ENCODE peak calls at places on chromosomes 4 and X, in ten cellular contexts. One of them, this sample, is unnamed.
A peak's percentile ranks its signal among the peaks of the same experiment; 100 is the strongest.

GRCh38 chr4:181971973-181972372 is 271.2 kb upstream of the TENM3 start:
- DNase-seq in coronary artery: no peak
- DNase-seq in KBM-7: no peak
- DNase-seq in germinal center: no peak
- DNase-seq in GM23248: peak; percentile 45
- DNase-seq in AG08396: no peak
- DNase-seq in Calu3: no peak
- DNase-seq in epithelial cell of esophagus: peak; percentile 73
- DNase-seq in colonic mucosa: no peak
- DNase-seq in naive thymus-derived CD8-positive, alpha-beta T cell: no peak
- DNase-seq in this sample: no peak

GRCh38 chr4:176800891-176801534 is 8.3 kb upstream of the VEGFC start:
- DNase-seq in KBM-7: no peak
- DNase-seq in AG08396: no peak
- DNase-seq in naive thymus-derived CD8-positive, alpha-beta T cell: no peak
- DNase-seq in coronary artery: no peak
- DNase-seq in Calu3: no peak
- DNase-seq in colonic mucosa: no peak
- DNase-seq in GM23248: peak; percentile 64
- DNase-seq in epithelial cell of esophagus: no peak
- DNase-seq in germinal center: no peak
- DNase-seq in this sample: no peak

GRCh38 chr4:150911326-150911725 is 103.8 kb downstream of the LRBA start:
- DNase-seq in AG08396: no peak
- DNase-seq in epithelial cell of esophagus: no peak
- DNase-seq in KBM-7: no peak
- DNase-seq in Calu3: no peak
- DNase-seq in coronary artery: no peak
- DNase-seq in naive thymus-derived CD8-positive, alpha-beta T cell: no peak
- DNase-seq in GM23248: no peak
- DNase-seq in germinal center: no peak
- DNase-seq in colonic mucosa: no peak
- DNase-seq in this sample: no peak

GRCh38 chr4:19472669-19473068 is 779.0 kb upstream of the SLIT2 start:
- DNase-seq in Calu3: no peak
- DNase-seq in colonic mucosa: no peak
- DNase-seq in GM23248: peak; percentile 2
- DNase-seq in germinal center: no peak
- DNase-seq in naive thymus-derived CD8-positive, alpha-beta T cell: no peak
- DNase-seq in AG08396: no peak
- DNase-seq in coronary artery: no peak
- DNase-seq in epithelial cell of esophagus: no peak
- DNase-seq in KBM-7: no peak
- DNase-seq in this sample: no peak

GRCh38 chr4:138567696-138568095 is 325.5 kb upstream of the SLC7A11 start:
- DNase-seq in GM23248: peak; percentile 16
- DNase-seq in colonic mucosa: no peak
- DNase-seq in coronary artery: no peak
- DNase-seq in AG08396: no peak
- DNase-seq in KBM-7: no peak
- DNase-seq in epithelial cell of esophagus: no peak
- DNase-seq in germinal center: no peak
- DNase-seq in naive thymus-derived CD8-positive, alpha-beta T cell: no peak
- DNase-seq in Calu3: no peak
- DNase-seq in this sample: no peak

GRCh38 chr4:10317345-10317744 is 139.9 kb downstream of the ZNF518B start:
- DNase-seq in colonic mucosa: no peak
- DNase-seq in GM23248: no peak
- DNase-seq in naive thymus-derived CD8-positive, alpha-beta T cell: no peak
- DNase-seq in epithelial cell of esophagus: no peak
- DNase-seq in germinal center: no peak
- DNase-seq in coronary artery: no peak
- DNase-seq in KBM-7: no peak
- DNase-seq in Calu3: no peak
- DNase-seq in AG08396: no peak
- DNase-seq in this sample: no peak

GRCh38 chr4:165464813-165465381 is 86.1 kb downstream of the CPE start:
- DNase-seq in epithelial cell of esophagus: peak; percentile 59
- DNase-seq in KBM-7: peak; percentile 43
- DNase-seq in naive thymus-derived CD8-positive, alpha-beta T cell: peak; percentile 66
- DNase-seq in germinal center: peak; percentile 35
- DNase-seq in AG08396: peak; percentile 48
- DNase-seq in GM23248: peak; percentile 72
- DNase-seq in Calu3: no peak
- DNase-seq in coronary artery: no peak
- DNase-seq in colonic mucosa: no peak
- DNase-seq in this sample: no peak

GRCh38 chr4:24583451-24584174 is 741 bp downstream of the DHX15 start:
- DNase-seq in AG08396: peak; percentile 71
- DNase-seq in epithelial cell of esophagus: peak; percentile 70
- DNase-seq in naive thymus-derived CD8-positive, alpha-beta T cell: peak; percentile 64
- DNase-seq in coronary artery: peak; percentile 83
- DNase-seq in KBM-7: peak; percentile 70
- DNase-seq in GM23248: peak; percentile 77
- DNase-seq in Calu3: peak; percentile 61
- DNase-seq in colonic mucosa: peak; percentile 69
- DNase-seq in germinal center: peak; percentile 47
- DNase-seq in this sample: peak; percentile 27

GRCh38 chrX:131262738-131263679 is 26.1 kb downstream of the IGSF1 start:
- DNase-seq in germinal center: no peak
- DNase-seq in KBM-7: peak; percentile 41
- DNase-seq in Calu3: peak; percentile 58
- DNase-seq in GM23248: peak; percentile 0
- DNase-seq in coronary artery: no peak
- DNase-seq in AG08396: no peak
- DNase-seq in epithelial cell of esophagus: peak; percentile 3
- DNase-seq in colonic mucosa: no peak
- DNase-seq in naive thymus-derived CD8-positive, alpha-beta T cell: no peak
- DNase-seq in this sample: no peak

GRCh38 chr4:2399216-2399615 is 19.2 kb downstream of the ZFYVE28 start:
- DNase-seq in Calu3: no peak
- DNase-seq in germinal center: no peak
- DNase-seq in naive thymus-derived CD8-positive, alpha-beta T cell: no peak
- DNase-seq in AG08396: no peak
- DNase-seq in KBM-7: no peak
- DNase-seq in coronary artery: no peak
- DNase-seq in GM23248: no peak
- DNase-seq in colonic mucosa: no peak
- DNase-seq in epithelial cell of esophagus: no peak
- DNase-seq in this sample: no peak

GRCh38 chr4:94508841-94509240 is 57.1 kb downstream of the PDLIM5 start:
- DNase-seq in epithelial cell of esophagus: no peak
- DNase-seq in coronary artery: no peak
- DNase-seq in KBM-7: no peak
- DNase-seq in Calu3: no peak
- DNase-seq in GM23248: peak; percentile 42
- DNase-seq in AG08396: no peak
- DNase-seq in germinal center: no peak
- DNase-seq in colonic mucosa: no peak
- DNase-seq in naive thymus-derived CD8-positive, alpha-beta T cell: no peak
- DNase-seq in this sample: no peak

GRCh38 chr4:79913581-79913980 is 159.4 kb downstream of the ANTXR2 start:
- DNase-seq in germinal center: no peak
- DNase-seq in coronary artery: no peak
- DNase-seq in GM23248: peak; percentile 56
- DNase-seq in Calu3: no peak
- DNase-seq in naive thymus-derived CD8-positive, alpha-beta T cell: no peak
- DNase-seq in KBM-7: peak; percentile 21
- DNase-seq in epithelial cell of esophagus: no peak
- DNase-seq in colonic mucosa: no peak
- DNase-seq in AG08396: peak; percentile 34
- DNase-seq in this sample: no peak

GRCh38 chr4:153154010-153154975 is 50.0 kb upstream of the TRIM2 start:
- DNase-seq in germinal center: no peak
- DNase-seq in naive thymus-derived CD8-positive, alpha-beta T cell: no peak
- DNase-seq in GM23248: peak; percentile 60
- DNase-seq in Calu3: peak; percentile 34
- DNase-seq in AG08396: peak; percentile 43
- DNase-seq in KBM-7: peak; percentile 43
- DNase-seq in colonic mucosa: peak; percentile 80
- DNase-seq in coronary artery: no peak
- DNase-seq in epithelial cell of esophagus: peak; percentile 76
- DNase-seq in this sample: no peak

GRCh38 chrX:30653415-30654131 is at the start of gene GK:
- DNase-seq in Calu3: peak; percentile 36
- DNase-seq in AG08396: peak; percentile 11
- DNase-seq in epithelial cell of esophagus: no peak
- DNase-seq in KBM-7: peak; percentile 51
- DNase-seq in colonic mucosa: no peak
- DNase-seq in naive thymus-derived CD8-positive, alpha-beta T cell: peak; percentile 67
- DNase-seq in GM23248: peak; percentile 46
- DNase-seq in germinal center: no peak
- DNase-seq in coronary artery: peak; percentile 79
- DNase-seq in this sample: no peak

GRCh38 chr4:23023121-23023520 is 330.4 kb downstream of the GBA3 start:
- DNase-seq in KBM-7: no peak
- DNase-seq in AG08396: no peak
- DNase-seq in naive thymus-derived CD8-positive, alpha-beta T cell: no peak
- DNase-seq in Calu3: peak; percentile 4
- DNase-seq in germinal center: no peak
- DNase-seq in coronary artery: no peak
- DNase-seq in colonic mucosa: no peak
- DNase-seq in GM23248: peak; percentile 9
- DNase-seq in epithelial cell of esophagus: no peak
- DNase-seq in this sample: no peak

GRCh38 chr4:4480205-4480604 is 61.6 kb downstream of the STX18 start:
- DNase-seq in germinal center: no peak
- DNase-seq in naive thymus-derived CD8-positive, alpha-beta T cell: no peak
- DNase-seq in AG08396: no peak
- DNase-seq in GM23248: no peak
- DNase-seq in coronary artery: no peak
- DNase-seq in colonic mucosa: no peak
- DNase-seq in KBM-7: no peak
- DNase-seq in epithelial cell of esophagus: peak; percentile 61
- DNase-seq in Calu3: no peak
- DNase-seq in this sample: no peak

GRCh38 chr4:103099691-103100392 is at the start of gene BDH2:
- DNase-seq in KBM-7: peak; percentile 87
- DNase-seq in epithelial cell of esophagus: peak; percentile 95
- DNase-seq in Calu3: peak; percentile 11
- DNase-seq in coronary artery: no peak
- DNase-seq in naive thymus-derived CD8-positive, alpha-beta T cell: peak; percentile 77
- DNase-seq in GM23248: peak; percentile 97
- DNase-seq in colonic mucosa: peak; percentile 73
- DNase-seq in AG08396: peak; percentile 83
- DNase-seq in germinal center: peak; percentile 83
- DNase-seq in this sample: peak; percentile 26

GRCh38 chr4:1317177-1318045 is 27.7 kb downstream of the MAEA start:
- DNase-seq in epithelial cell of esophagus: no peak
- DNase-seq in GM23248: no peak
- DNase-seq in colonic mucosa: no peak
- DNase-seq in germinal center: no peak
- DNase-seq in Calu3: no peak
- DNase-seq in AG08396: no peak
- DNase-seq in coronary artery: no peak
- DNase-seq in KBM-7: no peak
- DNase-seq in naive thymus-derived CD8-positive, alpha-beta T cell: peak; percentile 44
- DNase-seq in this sample: no peak

GRCh38 chr4:139453041-139453370 is 915 bp upstream of the RAB33B start:
- DNase-seq in coronary artery: no peak
- DNase-seq in AG08396: no peak
- DNase-seq in germinal center: peak; percentile 77
- DNase-seq in colonic mucosa: peak; percentile 69
- DNase-seq in epithelial cell of esophagus: peak; percentile 83
- DNase-seq in naive thymus-derived CD8-positive, alpha-beta T cell: peak; percentile 86
- DNase-seq in Calu3: peak; percentile 60
- DNase-seq in GM23248: peak; percentile 89
- DNase-seq in KBM-7: no peak
- DNase-seq in this sample: no peak

GRCh38 chrX:72568406-72569092 is 4.1 kb downstream of the HDAC8 start:
- DNase-seq in GM23248: peak; percentile 46
- DNase-seq in germinal center: no peak
- DNase-seq in KBM-7: no peak
- DNase-seq in Calu3: no peak
- DNase-seq in naive thymus-derived CD8-positive, alpha-beta T cell: no peak
- DNase-seq in epithelial cell of esophagus: no peak
- DNase-seq in AG08396: no peak
- DNase-seq in coronary artery: no peak
- DNase-seq in colonic mucosa: no peak
- DNase-seq in this sample: no peak

GRCh38 chr4:82770607-82771006 is 28.0 kb downstream of the SCD5 start:
- DNase-seq in germinal center: no peak
- DNase-seq in naive thymus-derived CD8-positive, alpha-beta T cell: no peak
- DNase-seq in KBM-7: no peak
- DNase-seq in coronary artery: no peak
- DNase-seq in GM23248: no peak
- DNase-seq in AG08396: no peak
- DNase-seq in epithelial cell of esophagus: no peak
- DNase-seq in Calu3: no peak
- DNase-seq in colonic mucosa: no peak
- DNase-seq in this sample: no peak

GRCh38 chrX:14064632-14065432 is 35.1 kb upstream of the GEMIN8 start:
- DNase-seq in germinal center: no peak
- DNase-seq in AG08396: no peak
- DNase-seq in KBM-7: no peak
- DNase-seq in GM23248: no peak
- DNase-seq in colonic mucosa: peak; percentile 40
- DNase-seq in coronary artery: no peak
- DNase-seq in Calu3: peak; percentile 16
- DNase-seq in naive thymus-derived CD8-positive, alpha-beta T cell: no peak
- DNase-seq in epithelial cell of esophagus: peak; percentile 47
- DNase-seq in this sample: no peak

GRCh38 chr4:156945532-156945931 is 26.1 kb downstream of the PDGFC start:
- DNase-seq in Calu3: no peak
- DNase-seq in KBM-7: no peak
- DNase-seq in colonic mucosa: no peak
- DNase-seq in coronary artery: no peak
- DNase-seq in epithelial cell of esophagus: no peak
- DNase-seq in naive thymus-derived CD8-positive, alpha-beta T cell: no peak
- DNase-seq in AG08396: no peak
- DNase-seq in germinal center: no peak
- DNase-seq in GM23248: peak; percentile 66
- DNase-seq in this sample: no peak

GRCh38 chr4:140117946-140118345 is 36.0 kb downstream of the MAML3 start:
- DNase-seq in naive thymus-derived CD8-positive, alpha-beta T cell: no peak
- DNase-seq in coronary artery: no peak
- DNase-seq in KBM-7: no peak
- DNase-seq in GM23248: no peak
- DNase-seq in epithelial cell of esophagus: no peak
- DNase-seq in germinal center: no peak
- DNase-seq in Calu3: no peak
- DNase-seq in AG08396: no peak
- DNase-seq in colonic mucosa: no peak
- DNase-seq in this sample: no peak

GRCh38 chr4:828641-829271 is 2.8 kb upstream of the CPLX1 start:
- DNase-seq in KBM-7: no peak
- DNase-seq in naive thymus-derived CD8-positive, alpha-beta T cell: no peak
- DNase-seq in germinal center: no peak
- DNase-seq in AG08396: peak; percentile 68
- DNase-seq in coronary artery: no peak
- DNase-seq in Calu3: no peak
- DNase-seq in colonic mucosa: no peak
- DNase-seq in GM23248: peak; percentile 44
- DNase-seq in epithelial cell of esophagus: no peak
- DNase-seq in this sample: peak; percentile 75

GRCh38 chr4:162837679-162838078 is 329.0 kb downstream of the NAF1 start:
- DNase-seq in KBM-7: no peak
- DNase-seq in germinal center: no peak
- DNase-seq in Calu3: no peak
- DNase-seq in GM23248: no peak
- DNase-seq in coronary artery: no peak
- DNase-seq in colonic mucosa: no peak
- DNase-seq in AG08396: no peak
- DNase-seq in naive thymus-derived CD8-positive, alpha-beta T cell: no peak
- DNase-seq in epithelial cell of esophagus: no peak
- DNase-seq in this sample: no peak

GRCh38 chr4:179626687-179627086 is 2184.4 kb upstream of the AGA start:
- DNase-seq in coronary artery: no peak
- DNase-seq in AG08396: no peak
- DNase-seq in GM23248: no peak
- DNase-seq in Calu3: no peak
- DNase-seq in germinal center: no peak
- DNase-seq in epithelial cell of esophagus: no peak
- DNase-seq in KBM-7: no peak
- DNase-seq in naive thymus-derived CD8-positive, alpha-beta T cell: no peak
- DNase-seq in colonic mucosa: no peak
- DNase-seq in this sample: peak; percentile 8

GRCh38 chr4:3290476-3290875 is 2.3 kb upstream of the RGS12 start:
- DNase-seq in colonic mucosa: peak; percentile 22
- DNase-seq in AG08396: no peak
- DNase-seq in naive thymus-derived CD8-positive, alpha-beta T cell: no peak
- DNase-seq in germinal center: no peak
- DNase-seq in coronary artery: peak; percentile 59
- DNase-seq in Calu3: no peak
- DNase-seq in KBM-7: no peak
- DNase-seq in GM23248: no peak
- DNase-seq in epithelial cell of esophagus: no peak
- DNase-seq in this sample: no peak

This sample was measured in 8988T.